ENCODE peak calls at places on chromosomes 11 and 22, in eight cellular contexts. One of them, this sample, is unnamed.

GRCh38 chr11:121563003-121563402 is 110.2 kb upstream of the SORL1-AS1 start:
- DNase-seq in effector memory CD8-positive, alpha-beta T cell: no peak
- DNase-seq in hepatic stellate cell: no peak
- DNase-seq in endothelial cell: no peak
- DNase-seq in activated T-helper 1 cell treated with anti-CD3 and anti-CD28 coated beads, Interleukin-2, amount 50 U/mL, for 16 hours: no peak
- DNase-seq in anterior cingulate cortex: no peak
- DNase-seq in H7: no peak
- DNase-seq in Ammon's horn: no peak
- DNase-seq in this sample: no peak

GRCh38 chr11:74018331-74019005 is 9.6 kb upstream of the UCP3 start:
- DNase-seq in effector memory CD8-positive, alpha-beta T cell: no peak
- DNase-seq in hepatic stellate cell: peak
- DNase-seq in endothelial cell: no peak
- DNase-seq in activated T-helper 1 cell treated with anti-CD3 and anti-CD28 coated beads, Interleukin-2, amount 50 U/mL, for 16 hours: no peak
- DNase-seq in anterior cingulate cortex: peak
- DNase-seq in H7: no peak
- DNase-seq in Ammon's horn: peak
- DNase-seq in this sample: no peak

GRCh38 chr11:16771350-16772140 is 33.1 kb downstream of the C11orf58 start:
- DNase-seq in effector memory CD8-positive, alpha-beta T cell: no peak
- DNase-seq in hepatic stellate cell: no peak
- DNase-seq in endothelial cell: no peak
- DNase-seq in activated T-helper 1 cell treated with anti-CD3 and anti-CD28 coated beads, Interleukin-2, amount 50 U/mL, for 16 hours: no peak
- DNase-seq in anterior cingulate cortex: no peak
- DNase-seq in H7: no peak
- DNase-seq in Ammon's horn: no peak
- DNase-seq in this sample: no peak

GRCh38 chr11:7587712-7588111 is 73.9 kb downstream of the PPFIBP2 start:
- DNase-seq in effector memory CD8-positive, alpha-beta T cell: no peak
- DNase-seq in hepatic stellate cell: no peak
- DNase-seq in endothelial cell: no peak
- DNase-seq in activated T-helper 1 cell treated with anti-CD3 and anti-CD28 coated beads, Interleukin-2, amount 50 U/mL, for 16 hours: no peak
- DNase-seq in anterior cingulate cortex: peak
- DNase-seq in H7: no peak
- DNase-seq in Ammon's horn: peak
- DNase-seq in this sample: no peak

GRCh38 chr11:64858467-64859401 is 14.3 kb upstream of the CDC42BPG start:
- DNase-seq in effector memory CD8-positive, alpha-beta T cell: peak
- DNase-seq in hepatic stellate cell: no peak
- DNase-seq in endothelial cell: no peak
- DNase-seq in activated T-helper 1 cell treated with anti-CD3 and anti-CD28 coated beads, Interleukin-2, amount 50 U/mL, for 16 hours: no peak
- DNase-seq in anterior cingulate cortex: no peak
- DNase-seq in H7: no peak
- DNase-seq in Ammon's horn: no peak
- DNase-seq in this sample: no peak

GRCh38 chr22:25764270-25765015 is 22.5 kb downstream of the MYO18B start:
- DNase-seq in effector memory CD8-positive, alpha-beta T cell: no peak
- DNase-seq in hepatic stellate cell: no peak
- DNase-seq in endothelial cell: no peak
- DNase-seq in activated T-helper 1 cell treated with anti-CD3 and anti-CD28 coated beads, Interleukin-2, amount 50 U/mL, for 16 hours: no peak
- DNase-seq in anterior cingulate cortex: no peak
- DNase-seq in H7: peak
- DNase-seq in Ammon's horn: no peak
- DNase-seq in this sample: no peak

GRCh38 chr11:93606721-93607120 is 54.8 kb upstream of the CEP295 start:
- DNase-seq in effector memory CD8-positive, alpha-beta T cell: no peak
- DNase-seq in hepatic stellate cell: no peak
- DNase-seq in endothelial cell: no peak
- DNase-seq in activated T-helper 1 cell treated with anti-CD3 and anti-CD28 coated beads, Interleukin-2, amount 50 U/mL, for 16 hours: no peak
- DNase-seq in anterior cingulate cortex: no peak
- DNase-seq in H7: no peak
- DNase-seq in Ammon's horn: no peak
- DNase-seq in this sample: no peak

GRCh38 chr11:65785329-65786007 is 1.4 kb upstream of the OVOL1 start:
- DNase-seq in effector memory CD8-positive, alpha-beta T cell: no peak
- DNase-seq in hepatic stellate cell: no peak
- DNase-seq in endothelial cell: no peak
- DNase-seq in activated T-helper 1 cell treated with anti-CD3 and anti-CD28 coated beads, Interleukin-2, amount 50 U/mL, for 16 hours: no peak
- DNase-seq in anterior cingulate cortex: no peak
- DNase-seq in H7: peak
- DNase-seq in Ammon's horn: no peak
- DNase-seq in this sample: no peak

GRCh38 chr11:93668171-93668570 is 6.7 kb downstream of the CEP295 start:
- DNase-seq in effector memory CD8-positive, alpha-beta T cell: no peak
- DNase-seq in hepatic stellate cell: no peak
- DNase-seq in endothelial cell: no peak
- DNase-seq in activated T-helper 1 cell treated with anti-CD3 and anti-CD28 coated beads, Interleukin-2, amount 50 U/mL, for 16 hours: no peak
- DNase-seq in anterior cingulate cortex: no peak
- DNase-seq in H7: no peak
- DNase-seq in Ammon's horn: no peak
- DNase-seq in this sample: no peak

GRCh38 chr11:15568440-15568839 is 453.7 kb downstream of the INSC start:
- DNase-seq in effector memory CD8-positive, alpha-beta T cell: no peak
- DNase-seq in hepatic stellate cell: no peak
- DNase-seq in endothelial cell: no peak
- DNase-seq in activated T-helper 1 cell treated with anti-CD3 and anti-CD28 coated beads, Interleukin-2, amount 50 U/mL, for 16 hours: no peak
- DNase-seq in anterior cingulate cortex: no peak
- DNase-seq in H7: no peak
- DNase-seq in Ammon's horn: no peak
- DNase-seq in this sample: no peak

GRCh38 chr22:48315415-48316244 is 1512.0 kb downstream of the BRD1 start:
- DNase-seq in effector memory CD8-positive, alpha-beta T cell: no peak
- DNase-seq in hepatic stellate cell: no peak
- DNase-seq in endothelial cell: no peak
- DNase-seq in activated T-helper 1 cell treated with anti-CD3 and anti-CD28 coated beads, Interleukin-2, amount 50 U/mL, for 16 hours: no peak
- DNase-seq in anterior cingulate cortex: no peak
- DNase-seq in H7: peak
- DNase-seq in Ammon's horn: no peak
- DNase-seq in this sample: no peak

GRCh38 chr11:3370268-3370870 is 8.6 kb downstream of the ZNF195 start:
- DNase-seq in effector memory CD8-positive, alpha-beta T cell: no peak
- DNase-seq in hepatic stellate cell: no peak
- DNase-seq in endothelial cell: no peak
- DNase-seq in activated T-helper 1 cell treated with anti-CD3 and anti-CD28 coated beads, Interleukin-2, amount 50 U/mL, for 16 hours: no peak
- DNase-seq in anterior cingulate cortex: no peak
- DNase-seq in H7: no peak
- DNase-seq in Ammon's horn: no peak
- DNase-seq in this sample: no peak

GRCh38 chr22:30969532-30970355 is 679 bp downstream of the TUG1 start:
- DNase-seq in effector memory CD8-positive, alpha-beta T cell: no peak
- DNase-seq in hepatic stellate cell: peak
- DNase-seq in endothelial cell: peak
- DNase-seq in activated T-helper 1 cell treated with anti-CD3 and anti-CD28 coated beads, Interleukin-2, amount 50 U/mL, for 16 hours: peak
- DNase-seq in anterior cingulate cortex: no peak
- DNase-seq in H7: peak
- DNase-seq in Ammon's horn: peak
- DNase-seq in this sample: no peak

GRCh38 chr22:42994917-42995562 is 19.9 kb downstream of the PACSIN2 start:
- DNase-seq in effector memory CD8-positive, alpha-beta T cell: no peak
- DNase-seq in hepatic stellate cell: peak
- DNase-seq in endothelial cell: no peak
- DNase-seq in activated T-helper 1 cell treated with anti-CD3 and anti-CD28 coated beads, Interleukin-2, amount 50 U/mL, for 16 hours: no peak
- DNase-seq in anterior cingulate cortex: peak
- DNase-seq in H7: no peak
- DNase-seq in Ammon's horn: peak
- DNase-seq in this sample: no peak

This sample was measured in activated naive CD8-positive, alpha-beta T cell treated with anti-CD3 and anti-CD28 coated beads, Interleukin-2, amount 50 U/mL, for 16 hours.